ENCODE peak calls at places on chromosomes 7 and 10, in five cellular contexts. F is fibroblast of lung, T is chondrocyte, O is sigmoid colon, A is brain microvascular endothelial cell. J is an unnamed sample.

GRCh38 chr7:33530664-33531063 is 374.7 kb upstream of the BMPER start:
- DNase-seq in F (no peak), T (no peak), O (no peak), A (no peak), J (no peak)

GRCh38 chr7:10889266-10889898 is 84.3 kb upstream of the PHF14 start:
- DNase-seq in F (peak), T (no peak), O (no peak), A (peak), J (peak)

GRCh38 chr7:5827755-5828154 is 46.3 kb upstream of the RNF216 start:
- DNase-seq in F (no peak), T (no peak), O (no peak), A (no peak), J (no peak)

GRCh38 chr7:139602143-139602722 is 78.7 kb downstream of the CLEC2L start:
- DNase-seq in F (peak), T (no peak), O (no peak), A (peak), J (no peak)

GRCh38 chr10:7625836-7626235 is 40.9 kb downstream of the ITIH5 start:
- DNase-seq in F (no peak), T (no peak), O (peak), A (no peak), J (no peak)

GRCh38 chr10:2942937-2943336 is 124.4 kb upstream of the PFKP start:
- DNase-seq in F (no peak), T (no peak), O (no peak), A (no peak), J (no peak)

GRCh38 chr10:73018632-73019031 is 64.0 kb upstream of the PLA2G12B start:
- DNase-seq in F (no peak), T (no peak), O (no peak), A (no peak), J (no peak)

GRCh38 chr10:49516216-49516970 is 22.5 kb downstream of the ERCC6 start:
- DNase-seq in F (no peak), T (no peak), O (no peak), A (no peak), J (no peak)

GRCh38 chr7:131507592-131508331 is 48.7 kb downstream of the PODXL start:
- DNase-seq in F (peak), T (no peak), O (peak), A (peak), J (no peak)

GRCh38 chr7:28243861-28244260 is 63.3 kb upstream of the JAZF1 start:
- DNase-seq in F (no peak), T (no peak), O (no peak), A (no peak), J (no peak)

GRCh38 chr7:12729112-12729511 is 41.7 kb downstream of the ARL4A start:
- DNase-seq in F (peak), T (no peak), O (peak), A (peak), J (no peak)

GRCh38 chr10:92045641-92046106 is 122.1 kb downstream of the BTAF1 start:
- DNase-seq in F (no peak), T (no peak), O (no peak), A (no peak), J (no peak)

DNA sequence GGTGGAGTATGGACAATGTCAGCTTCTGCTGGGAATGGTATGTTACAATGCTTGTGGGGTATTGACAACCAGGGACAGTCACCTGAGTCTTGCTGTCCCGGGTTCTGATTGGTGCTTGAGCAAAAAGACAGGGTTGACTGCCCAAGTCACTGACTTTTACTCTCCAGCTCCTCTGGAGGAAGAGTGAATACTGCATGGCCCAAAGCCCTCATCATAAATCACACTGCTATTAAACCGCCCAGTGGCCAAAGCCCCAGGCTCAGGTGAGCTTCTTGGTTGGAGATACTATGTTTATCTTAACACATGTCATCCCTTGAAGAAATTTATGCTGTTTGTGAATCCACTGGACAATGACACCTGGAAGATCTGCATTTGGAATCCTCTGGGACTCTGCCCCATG is 90.0 kb upstream of the IGFBP3 start:
- DNase-seq in F (no peak), T (no peak), O (no peak), A (no peak), J (no peak)
- TF ChIP-seq CTCF in F (no peak), T (no peak), O (no peak), A (no peak), J (no peak)

DNA sequence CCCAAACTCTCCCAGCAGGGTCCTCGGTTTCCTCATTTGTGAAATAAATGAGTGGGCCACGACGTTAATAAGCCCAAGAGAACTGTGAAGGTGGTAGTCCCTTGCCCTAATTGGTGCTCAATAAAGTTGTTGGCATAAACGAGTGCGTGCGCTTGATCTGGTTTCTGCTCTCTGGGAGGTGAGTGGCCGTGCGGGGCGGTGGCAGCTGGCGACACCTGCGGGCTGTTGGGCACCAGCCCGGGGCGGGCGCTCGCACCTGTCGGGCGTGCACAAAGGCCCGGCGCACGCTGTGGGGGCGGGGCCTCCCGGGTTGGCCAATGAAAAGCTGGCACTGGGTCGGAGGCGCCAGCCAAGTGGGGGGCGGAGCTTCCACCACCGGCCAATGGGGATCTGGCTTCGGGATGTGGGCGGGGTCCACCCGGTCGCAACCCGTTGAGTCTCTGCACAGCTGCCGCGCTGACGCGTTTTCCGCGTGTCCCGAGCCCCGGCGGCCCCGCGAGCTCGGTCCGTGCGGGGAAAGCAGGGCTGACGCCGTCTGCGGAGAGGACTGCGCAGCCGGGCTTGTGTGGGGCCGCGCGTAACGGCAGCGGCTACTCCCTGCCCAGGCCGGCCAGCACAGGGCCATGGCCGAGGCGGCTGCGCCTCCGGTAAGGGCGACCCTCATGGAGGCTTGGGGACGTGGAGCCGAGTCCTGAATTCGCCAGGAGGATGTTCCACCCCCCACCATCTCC is 23.0 kb downstream of the ZNF783 start:
- DNase-seq in F (peak), T (no peak), O (peak), A (peak), J (peak)
- TF ChIP-seq CTCF in F (no peak), T (peak), O (no peak), A (no peak), J (no peak)

DNA sequence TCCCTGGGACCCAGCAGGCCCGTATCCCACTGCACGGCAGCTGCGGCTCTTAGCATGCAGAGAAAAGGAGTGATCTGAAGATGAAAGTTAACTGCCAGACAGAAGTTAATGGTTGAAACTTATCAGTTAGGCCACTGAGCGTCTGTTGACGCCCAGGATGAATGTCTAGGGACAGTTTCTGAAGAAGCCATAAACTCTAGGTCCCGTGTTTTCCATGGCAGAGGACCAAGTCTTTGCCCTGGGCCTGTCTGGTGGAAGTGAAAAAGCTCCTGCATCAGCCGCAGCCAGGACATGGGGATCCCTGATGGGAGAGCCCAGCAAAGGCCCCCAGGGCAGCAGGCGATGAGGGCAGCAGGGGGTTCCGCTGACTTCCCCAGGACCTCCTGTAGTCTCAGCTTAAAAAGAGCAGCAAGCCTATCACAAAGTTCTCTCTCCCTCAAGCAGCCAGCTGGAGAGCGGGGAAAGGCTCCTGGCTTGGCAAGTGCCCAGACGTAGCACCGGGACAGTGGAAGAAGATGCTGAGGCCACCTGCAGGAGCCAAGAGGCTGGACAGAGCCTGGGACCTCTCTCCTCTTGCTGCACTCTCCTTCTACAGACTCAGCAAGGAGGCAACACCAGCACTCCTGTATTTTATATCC is 79.6 kb downstream of the TNS3 start:
- DNase-seq in F (no peak), T (no peak), O (no peak), A (no peak), J (no peak)
- TF ChIP-seq CTCF in F (no peak), T (peak), O (no peak), A (peak), J (no peak)

DNA sequence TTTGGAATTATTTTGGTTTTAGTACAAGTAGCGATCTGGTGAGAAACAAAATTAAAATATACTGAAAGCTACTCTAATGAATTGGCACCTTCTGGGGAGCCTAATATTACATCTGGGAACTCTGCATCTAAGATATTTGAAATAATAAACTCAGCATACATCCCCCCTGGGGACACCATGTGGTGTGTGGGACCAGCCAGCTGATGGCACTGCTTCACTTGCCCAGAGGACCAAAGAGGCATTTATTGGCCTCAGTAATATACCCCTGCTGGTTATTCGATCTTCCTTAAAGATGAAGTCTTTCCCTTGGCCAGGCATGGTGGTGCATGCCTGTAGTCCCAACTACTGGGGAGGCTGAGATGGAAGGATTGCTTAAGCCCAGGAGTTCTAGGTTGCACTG is 195.1 kb upstream of the AUTS2 start:
- DNase-seq in F (no peak), T (no peak), O (no peak), A (no peak), J (no peak)
- TF ChIP-seq CTCF in F (no peak), T (peak), O (no peak), A (no peak), J (no peak)

GRCh38 chr7:44847509-44847919 is 373 bp downstream of the H2AZ2 start:
- DNase-seq in F (peak), T (peak), O (peak), A (peak), J (peak)
- TF ChIP-seq CTCF in F (peak), T (peak), O (peak), A (peak), J (peak)